ENCODE peak calls at places on chromosomes 1 and 21, in five cellular contexts. N is IMR-90; T is keratinocyte; R is effector memory CD4-positive, alpha-beta T cell; H is neuronal stem cell. V is an unnamed sample.

GRCh38 chr1:158496379-158496778 is 24.4 kb downstream of the OR10R2 start:
- DNase-seq in R (no peak), H (no peak), T (no peak), N (no peak), V (no peak)

GRCh38 chr21:37074195-37074510 is 1.1 kb downstream of the TTC3 start:
- DNase-seq in T (no peak), R (no peak), N (no peak), H (no peak), V (no peak)

GRCh38 chr1:26991310-26992116 is 2.0 kb upstream of the TRNP1 start:
- DNase-seq in T (no peak), N (peak; percentile 88), R (no peak), H (no peak), V (no peak)

GRCh38 chr1:25640646-25641328 is 24.2 kb downstream of the MAN1C1 start:
- DNase-seq in H (no peak), R (no peak), T (no peak), N (no peak), V (no peak)

GRCh38 chr1:150066838-150067183 is 765 bp upstream of the VPS45 start:
- DNase-seq in N (no peak), R (peak; percentile 3), T (no peak), H (no peak), V (no peak)

GRCh38 chr1:239898067-239898730 is 193.5 kb upstream of the FMN2 start:
- DNase-seq in T (peak; percentile 9), N (peak; percentile 75), R (peak; percentile 53), H (peak; percentile 78), V (peak; percentile 81)

GRCh38 chr1:7549277-7549676 is 221.8 kb upstream of the VAMP3 start:
- DNase-seq in N (peak; percentile 87), R (no peak), H (no peak), T (peak; percentile 67), V (no peak)

GRCh38 chr1:214292317-214292716 is 11.4 kb downstream of the SMYD2 start:
- DNase-seq in H (no peak), R (no peak), T (no peak), N (peak; percentile 53), V (no peak)

GRCh38 chr21:26070822-26071425 is 99.6 kb downstream of the APP start:
- DNase-seq in T (no peak), N (peak; percentile 45), H (no peak), R (no peak), V (no peak)

GRCh38 chr21:36966846-36967657 is 583 bp upstream of the HLCS start:
- DNase-seq in T (no peak), N (no peak), H (no peak), R (no peak), V (no peak)

GRCh38 chr1:28537457-28538199 is 15.3 kb upstream of the TRNAU1AP start:
- DNase-seq in H (no peak), T (no peak), N (no peak), R (no peak), V (no peak)

GRCh38 chr1:28099050-28099769 is 10.8 kb upstream of the EYA3 start:
- DNase-seq in N (peak; percentile 26), R (no peak), H (no peak), T (no peak), V (no peak)

GRCh38 chr1:56430141-56430839 is 149.1 kb downstream of the PLPP3 start:
- DNase-seq in T (no peak), N (no peak), R (no peak), H (no peak), V (no peak)

GRCh38 chr1:196393742-196394141 is 214.5 kb downstream of the KCNT2 start:
- DNase-seq in N (peak; percentile 41), T (no peak), R (no peak), H (no peak), V (peak; percentile 73)

GRCh38 chr1:155269381-155269780 is 3.9 kb downstream of the CLK2 start:
- DNase-seq in R (no peak), H (no peak), N (no peak), T (no peak), V (no peak)

GRCh38 chr1:20100632-20101355 is 18.5 kb downstream of the PLA2G2D start:
- DNase-seq in H (peak; percentile 24), T (no peak), N (peak; percentile 48), R (peak; percentile 5), V (no peak)

GRCh38 chr1:65264197-65264929 is 45.0 kb upstream of the DNAJC6 start:
- DNase-seq in H (no peak), T (no peak), R (no peak), N (peak; percentile 37), V (no peak)

GRCh38 chr21:30638686-30639085 is 3.7 kb downstream of the KRTAP20-2 start:
- DNase-seq in H (no peak), N (no peak), T (no peak), R (no peak), V (no peak)

GRCh38 chr1:203686091-203686632 is 59.5 kb downstream of the ATP2B4 start:
- DNase-seq in N (peak; percentile 58), T (no peak), H (no peak), R (no peak), V (no peak)

GRCh38 chr1:29500651-29501050 is 264.3 kb downstream of the PTPRU start:
- DNase-seq in T (no peak), R (no peak), H (no peak), N (no peak), V (no peak)

GRCh38 chr1:226064168-226064815 is 1.8 kb downstream of the H3-3A start:
- DNase-seq in R (peak; percentile 15), H (no peak), T (no peak), N (no peak), V (no peak)

GRCh38 chr1:80566123-80566522 is 1234.6 kb upstream of the ADGRL2 start:
- DNase-seq in N (no peak), H (peak; percentile 12), R (no peak), T (no peak), V (no peak)

GRCh38 chr1:176803596-176803995 is 340.6 kb downstream of the PAPPA2 start:
- DNase-seq in N (no peak), T (no peak), R (no peak), H (no peak), V (no peak)

GRCh38 chr1:234960722-234961467 is 167.7 kb downstream of the TOMM20 start:
- DNase-seq in T (no peak), H (no peak), R (no peak), N (peak; percentile 67), V (peak; percentile 59)

GRCh38 chr1:233367057-233367759 is 39.7 kb downstream of the MAP3K21 start:
- DNase-seq in T (no peak), H (no peak), N (no peak), R (no peak), V (no peak)

GRCh38 chr1:15808955-15809354 is 1.5 kb upstream of the UQCRHL start:
- DNase-seq in H (no peak), N (no peak), T (no peak), R (no peak), V (no peak)

GRCh38 chr1:94549706-94550105 is 8.1 kb upstream of the F3 start:
- DNase-seq in N (no peak), T (no peak), H (no peak), R (no peak), V (no peak)

GRCh38 chr1:177311111-177311510 is 140.4 kb downstream of the BRINP2 start:
- DNase-seq in H (peak; percentile 14), R (no peak), N (no peak), T (no peak), V (no peak)

GRCh38 chr1:67880056-67880601 is 46.9 kb upstream of the GNG12 start:
- DNase-seq in R (no peak), T (no peak), N (peak; percentile 79), H (no peak), V (no peak)

GRCh38 chr1:5764959-5765358 is 227.3 kb downstream of the NPHP4 start:
- DNase-seq in T (no peak), R (no peak), N (no peak), H (no peak), V (no peak)

GRCh38 chr1:5764464-5764863 is 227.8 kb downstream of the NPHP4 start:
- DNase-seq in R (no peak), H (no peak), N (no peak), T (no peak), V (no peak)

GRCh38 chr1:5765465-5765864 is 226.8 kb downstream of the NPHP4 start:
- DNase-seq in T (no peak), H (no peak), R (no peak), N (no peak), V (no peak)

GRCh38 chr1:5765997-5766913 is 226.0 kb downstream of the NPHP4 start:
- DNase-seq in R (no peak), H (no peak), T (no peak), N (no peak), V (no peak)

GRCh38 chr1:5763971-5764370 is 228.3 kb downstream of the NPHP4 start:
- DNase-seq in H (no peak), R (no peak), T (no peak), N (no peak), V (no peak)
- H3K4me1 ChIP-seq in H (no peaks in the 10 kb centered on the region), R (no peaks in the 10 kb centered on the region), T (no peaks in the 10 kb centered on the region), N (no peaks in the 10 kb centered on the region), V (no peaks in the 10 kb centered on the region)

GRCh38 chr21:34006603-34007168 is 66.7 kb upstream of the MRPS6 start:
- DNase-seq in N (no peak), T (no peak), R (no peak), H (no peak), V (no peak)

GRCh38 chr21:34008618-34009017 is 64.8 kb upstream of the MRPS6 start:
- DNase-seq in T (no peak), H (no peak), R (no peak), N (no peak), V (no peak)

GRCh38 chr21:34012640-34013039 is 60.7 kb upstream of the MRPS6 start:
- DNase-seq in R (no peak), T (no peak), N (no peak), H (no peak), V (no peak)

GRCh38 chr21:34009193-34009592 is 64.2 kb upstream of the MRPS6 start:
- DNase-seq in N (no peak), R (no peak), H (no peak), T (no peak), V (no peak)

GRCh38 chr21:34011660-34012059 is 61.7 kb upstream of the MRPS6 start:
- DNase-seq in H (no peak), N (no peak), R (no peak), T (no peak), V (no peak)
- H3K9me3 ChIP-seq in H (peaks cover 2% of the 10 kb centered on the region), N (peaks cover 23% of the 10 kb centered on the region), R (peaks cover 11% of the 10 kb centered on the region), T (peaks cover 13% of the 10 kb centered on the region), V (no peaks in the 10 kb centered on the region)

DNA sequence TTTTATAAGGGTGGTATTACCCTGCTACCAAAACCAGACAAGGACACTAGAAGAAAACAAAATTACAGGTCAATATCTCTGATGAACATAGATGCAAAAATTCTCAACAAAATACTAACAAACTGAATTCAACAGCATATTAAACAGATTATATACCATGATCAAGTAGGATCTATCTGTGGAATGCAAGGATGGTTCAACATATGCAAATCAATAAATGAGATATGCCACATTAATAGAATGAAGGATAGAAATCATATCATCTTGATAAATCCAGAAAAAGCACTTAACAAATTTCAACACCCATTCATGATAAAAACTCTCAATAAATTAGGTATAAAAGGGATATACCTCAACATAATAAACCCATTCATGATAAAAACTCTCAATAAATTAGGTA is 24.3 kb upstream of the MYBPHL start:
- DNase-seq in H (no peak), T (no peak), N (no peak), R (no peak), V (no peak)
- H3K36me3 ChIP-seq in H (peaks cover 19% of the 10 kb centered on the region), T (no peaks in the 10 kb centered on the region), N (peaks cover 25% of the 10 kb centered on the region), R (no peaks in the 10 kb centered on the region), V (peaks cover 88% of the 10 kb centered on the region)

DNA sequence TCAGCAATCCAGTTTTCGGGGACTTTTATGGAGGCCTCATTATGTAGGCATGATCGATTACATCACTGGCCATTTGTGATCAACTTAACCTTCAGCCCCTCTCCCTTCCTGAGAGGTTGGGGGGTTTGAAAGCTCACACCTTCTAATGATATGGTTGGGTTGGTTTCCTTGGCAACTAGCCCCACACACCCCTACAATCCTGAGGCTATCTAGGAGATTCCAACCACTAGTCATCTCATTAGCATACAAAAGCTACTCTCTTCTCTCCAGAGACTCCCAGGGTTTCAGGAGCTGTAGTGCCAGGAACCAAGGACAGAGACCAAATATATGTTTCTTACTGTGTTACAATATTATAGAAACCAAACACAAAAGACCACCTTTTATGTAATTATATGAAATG is 35.2 kb upstream of the ZNF326 start:
- DNase-seq in T (no peak), N (no peak), R (no peak), H (no peak), V (no peak)
- H3K4me1 ChIP-seq in T (peaks cover 6% of the 10 kb centered on the region), N (peaks cover 6% of the 10 kb centered on the region), R (no peaks in the 10 kb centered on the region), H (no peaks in the 10 kb centered on the region), V (no peaks in the 10 kb centered on the region)